ENCODE peak calls at places on chromosomes 12 and 14, in eight cellular contexts. U, H, N, L, G, P, O and M are unnamed samples.

GRCh38 chr14:99412122-99413061 is 68.3 kb downstream of the SETD3 start:
- DNase-seq in U (peak), H (no peak), N (no peak), L (no peak), G (no peak), P (no peak), O (peak), M (no peak)

GRCh38 chr12:97276198-97276580 is 186.4 kb upstream of the RMST start:
- DNase-seq in U (peak), H (no peak), N (no peak), L (no peak), G (no peak), P (no peak), O (no peak), M (no peak)

GRCh38 chr14:58272589-58273372 is 25.6 kb upstream of the ARID4A start:
- DNase-seq in U (peak), H (no peak), N (no peak), L (no peak), G (no peak), P (no peak), O (peak), M (no peak)

GRCh38 chr12:65308601-65309071 is 30.2 kb downstream of the MSRB3 start:
- DNase-seq in U (no peak), H (no peak), N (no peak), L (no peak), G (no peak), P (no peak), O (no peak), M (no peak)

GRCh38 chr14:34363733-34364134 is 98.3 kb downstream of the SPTSSA start:
- DNase-seq in U (no peak), H (no peak), N (no peak), L (no peak), G (no peak), P (no peak), O (no peak), M (no peak)

GRCh38 chr14:99427632-99428315 is 52.9 kb downstream of the SETD3 start:
- DNase-seq in U (no peak), H (no peak), N (no peak), L (no peak), G (peak), P (no peak), O (peak), M (no peak)

GRCh38 chr14:89827260-89827659 is 127.3 kb downstream of the EFCAB11 start:
- DNase-seq in U (no peak), H (no peak), N (no peak), L (peak), G (no peak), P (no peak), O (no peak), M (no peak)

GRCh38 chr12:24113701-24114100 is 164.2 kb upstream of the SOX5 start:
- DNase-seq in U (no peak), H (no peak), N (no peak), L (no peak), G (no peak), P (no peak), O (no peak), M (no peak)

GRCh38 chr14:100030441-100031153 is 34.6 kb upstream of the EVL start:
- DNase-seq in U (no peak), H (no peak), N (no peak), L (no peak), G (no peak), P (no peak), O (peak), M (no peak)

GRCh38 chr14:36300337-36300736 is 20.1 kb downstream of the MBIP start:
- DNase-seq in U (no peak), H (no peak), N (no peak), L (no peak), G (no peak), P (no peak), O (no peak), M (no peak)

GRCh38 chr12:127546721-127547505 is 720.1 kb upstream of the TMEM132C start:
- DNase-seq in U (no peak), H (no peak), N (no peak), L (no peak), G (no peak), P (no peak), O (no peak), M (no peak)

GRCh38 chr12:52125499-52125900 is 46.0 kb downstream of the SMIM41 start:
- DNase-seq in U (peak), H (no peak), N (no peak), L (no peak), G (peak), P (no peak), O (no peak), M (no peak)

GRCh38 chr12:47975816-47976215 is 12.4 kb downstream of the TMEM106C start:
- DNase-seq in U (no peak), H (no peak), N (no peak), L (no peak), G (no peak), P (no peak), O (no peak), M (no peak)

GRCh38 chr14:59829941-59830734 is 40.4 kb downstream of the RTN1 start:
- DNase-seq in U (peak), H (no peak), N (no peak), L (no peak), G (no peak), P (no peak), O (no peak), M (no peak)

GRCh38 chr12:25960926-25961325 is 2.4 kb downstream of the RASSF8 start:
- DNase-seq in U (no peak), H (no peak), N (no peak), L (no peak), G (no peak), P (no peak), O (no peak), M (no peak)

GRCh38 chr12:81596558-81596957 is 162.6 kb downstream of the PPFIA2 start:
- DNase-seq in U (no peak), H (no peak), N (no peak), L (no peak), G (no peak), P (no peak), O (no peak), M (no peak)

GRCh38 chr12:84408936-84409335 is 503.7 kb downstream of the SLC6A15 start:
- DNase-seq in U (no peak), H (no peak), N (no peak), L (no peak), G (no peak), P (no peak), O (no peak), M (no peak)

GRCh38 chr14:38947343-38947742 is 155.7 kb downstream of the SEC23A start:
- DNase-seq in U (no peak), H (no peak), N (no peak), L (no peak), G (no peak), P (no peak), O (no peak), M (no peak)

GRCh38 chr12:80056845-80057244 is 42.5 kb upstream of the OTOGL start:
- DNase-seq in U (no peak), H (no peak), N (no peak), L (no peak), G (no peak), P (no peak), O (peak), M (no peak)

GRCh38 chr12:19139795-19140194 is 10.3 kb downstream of the PLEKHA5 start:
- DNase-seq in U (no peak), H (no peak), N (no peak), L (no peak), G (no peak), P (no peak), O (no peak), M (no peak)

GRCh38 chr14:68563256-68564131 is 229.4 kb downstream of the ZFP36L1 start:
- DNase-seq in U (peak), H (no peak), N (no peak), L (peak), G (no peak), P (no peak), O (peak), M (no peak)

GRCh38 chr12:120089796-120090195 is 26.8 kb downstream of the RAB35 start:
- DNase-seq in U (no peak), H (no peak), N (no peak), L (no peak), G (no peak), P (no peak), O (no peak), M (no peak)

GRCh38 chr12:105235747-105236476 is at the start of gene APPL2:
- DNase-seq in U (peak), H (peak), N (peak), L (peak), G (peak), P (peak), O (peak), M (peak)